ENCODE peak calls at places on chromosomes 13 and 19, in seven cellular contexts. K is stimulated activated CD4-positive, alpha-beta T cell treated with anti-CD3 and anti-CD28 coated beads, Interleukin-4, amount 100 ng/mL, for 24 hours; Z is NCI-H1092 treated with DMSO at 0.1 percent for 48 hours; U is activated CD8-positive, alpha-beta memory T cell treated with anti-CD3 and anti-CD28 coated beads for 24 hours; G is cardiac fibroblast; B is OCI-LY7; J is nucleus accumbens. Q is an unnamed sample.

GRCh38 chr13:28494861-28495585 is at the start of gene FLT1:
- DNase-seq in K (peak; percentile 5), Z (peak; percentile 4), U (peak; percentile 68), G (peak; percentile 44), B (no peak), J (no peak), Q (no peak)

GRCh38 chr13:21113851-21114306 is 52.5 kb upstream of the LATS2 start:
- DNase-seq in K (no peak), Z (no peak), U (no peak), G (no peak), B (no peak), J (no peak), Q (no peak)

GRCh38 chr19:3670258-3670795 is 29.9 kb downstream of the PIP5K1C start:
- DNase-seq in K (no peak), Z (no peak), U (no peak), G (peak; percentile 93), B (no peak), J (no peak), Q (peak; percentile 15)

GRCh38 chr13:103926118-103926517 is 859.9 kb upstream of the SLC10A2 start:
- DNase-seq in K (no peak), Z (no peak), U (no peak), G (no peak), B (no peak), J (no peak), Q (no peak)

GRCh38 chr13:80871481-80871880 is 530.6 kb upstream of the SPRY2 start:
- DNase-seq in K (no peak), Z (no peak), U (no peak), G (peak; percentile 48), B (no peak), J (no peak), Q (no peak)

GRCh38 chr19:18253130-18253529 is 21.1 kb downstream of the IQCN start:
- DNase-seq in K (no peak), Z (no peak), U (no peak), G (no peak), B (no peak), J (no peak), Q (no peak)

GRCh38 chr19:3969435-3970312 is 1.2 kb downstream of the DAPK3 start:
- DNase-seq in K (no peak), Z (no peak), U (no peak), G (peak; percentile 79), B (no peak), J (no peak), Q (no peak)

GRCh38 chr13:98105929-98106336 is 37.0 kb upstream of the FARP1 start:
- DNase-seq in K (no peak), Z (no peak), U (no peak), G (peak; percentile 69), B (no peak), J (no peak), Q (peak; percentile 81)

GRCh38 chr13:71412231-71412630 is 454.8 kb downstream of the DACH1 start:
- DNase-seq in K (no peak), Z (no peak), U (no peak), G (no peak), B (no peak), J (no peak), Q (no peak)

GRCh38 chr19:45402469-45403070 is 2.3 kb downstream of the PPP1R13L start:
- DNase-seq in K (no peak), Z (no peak), U (peak; percentile 70), G (peak; percentile 36), B (no peak), J (no peak), Q (peak; percentile 49)

GRCh38 chr13:32031025-32031814 is at the start of gene FRY:
- DNase-seq in K (peak; percentile 33), Z (peak; percentile 84), U (peak; percentile 73), G (peak; percentile 57), B (peak; percentile 49), J (peak; percentile 33), Q (peak; percentile 56)

Q was measured in prostate gland.